ENCODE peak calls at places on chromosomes 11 and 22, in ten cellular contexts. K, V, H, Q, P, C, Z, A, Y and N are unnamed samples.
A peak's percentile ranks its signal among the peaks of the same experiment; 100 is the strongest.

GRCh38 chr11:129733981-129734380 is 81.7 kb upstream of the TMEM45B start:
- DNase-seq in Y (no peak), Z (no peak), K (no peak), V (no peak), C (no peak), H (no peak), P (no peak), A (no peak), Q (no peak), N (no peak)

GRCh38 chr22:41479671-41480396 is 10.9 kb downstream of the ACO2 start:
- DNase-seq in H (peak; percentile 29), Q (no peak), P (no peak), A (no peak), K (no peak), Y (no peak), Z (no peak), V (no peak), C (no peak), N (no peak)

GRCh38 chr11:95515379-95515778 is 274.2 kb downstream of the FAM76B start:
- DNase-seq in Q (no peak), K (no peak), C (no peak), H (no peak), A (no peak), V (no peak), Y (no peak), Z (peak; percentile 77), P (no peak), N (no peak)

GRCh38 chr22:19448739-19449421 is 1.4 kb upstream of the C22orf39 start:
- DNase-seq in C (no peak), A (no peak), H (no peak), Q (no peak), K (no peak), V (no peak), Y (peak; percentile 19), Z (no peak), P (no peak), N (no peak)

GRCh38 chr22:48613566-48614200 is 1214.0 kb downstream of the BRD1 start:
- DNase-seq in C (no peak), P (no peak), Z (no peak), A (no peak), K (no peak), Q (no peak), Y (no peak), H (no peak), V (no peak), N (no peak)

GRCh38 chr11:127458561-127458960 is 458.0 kb upstream of the KIRREL3 start:
- DNase-seq in V (no peak), K (no peak), Q (no peak), Y (no peak), H (no peak), C (no peak), Z (no peak), A (no peak), P (no peak), N (no peak)

GRCh38 chr11:44629732-44630345 is 64.4 kb downstream of the CD82 start:
- DNase-seq in Y (no peak), Z (no peak), C (no peak), Q (no peak), P (no peak), A (no peak), H (no peak), V (no peak), K (no peak), N (no peak)

GRCh38 chr11:3095712-3096361 is 38.6 kb upstream of the CARS1 start:
- DNase-seq in Y (no peak), C (no peak), H (no peak), P (no peak), Q (peak; percentile 53), A (no peak), K (no peak), Z (peak; percentile 70), V (no peak), N (peak; percentile 43)

GRCh38 chr11:70296681-70297080 is 26.2 kb downstream of the PPFIA1 start:
- DNase-seq in K (no peak), P (no peak), A (no peak), C (no peak), V (no peak), Q (no peak), Y (no peak), Z (no peak), H (no peak), N (no peak)

GRCh38 chr11:59615637-59616395 is at the start of gene OSBP:
- DNase-seq in A (peak; percentile 100), Z (peak; percentile 100), Y (peak; percentile 98), V (peak; percentile 100), K (peak; percentile 98), P (peak; percentile 100), H (peak; percentile 99), C (peak; percentile 95), Q (peak; percentile 99), N (peak; percentile 99)